ENCODE peak calls at places on chromosomes 16 and 17, in nine cellular contexts. F, Z, C, K, T, J, N, H and G are unnamed samples.
A peak's percentile ranks its signal among the peaks of the same experiment; 100 is the strongest.

GRCh38 chr16:10501016-10501607 is 79.3 kb downstream of the EMP2 start:
- DNase-seq in J (no peak), H (no peak), Z (no peak), F (peak; percentile 55), N (no peak), T (no peak), C (no peak), K (no peak), G (no peak)

GRCh38 chr16:12573730-12574383 is 229.8 kb downstream of the CPPED1 start:
- DNase-seq in F (peak; percentile 37), J (peak; percentile 38), K (no peak), N (peak; percentile 79), Z (peak; percentile 46), H (peak; percentile 82), T (peak; percentile 87), C (no peak), G (no peak)

GRCh38 chr16:68257906-68258800 is 6.2 kb upstream of the SLC7A6 start:
- DNase-seq in N (no peak), Z (no peak), H (no peak), T (peak; percentile 80), F (no peak), C (no peak), K (no peak), J (peak; percentile 54), G (peak; percentile 81)

GRCh38 chr16:50721549-50722409 is 20.1 kb upstream of the CYLD start:
- DNase-seq in J (peak; percentile 75), Z (no peak), N (no peak), H (no peak), F (no peak), K (no peak), C (no peak), T (no peak), G (no peak)

GRCh38 chr16:72783716-72784320 is 264.1 kb downstream of the ZFHX3 start:
- DNase-seq in J (no peak), C (no peak), N (no peak), K (no peak), H (no peak), T (no peak), F (peak; percentile 3), Z (no peak), G (no peak)

GRCh38 chr17:46000757-46001156 is 1.7 kb downstream of the STH start:
- DNase-seq in F (no peak), N (no peak), C (no peak), J (no peak), T (no peak), Z (no peak), K (no peak), H (no peak), G (no peak)

GRCh38 chr16:84357191-84357651 is 11.1 kb upstream of the ATP2C2 start:
- DNase-seq in K (no peak), N (no peak), F (no peak), H (no peak), C (no peak), J (peak; percentile 93), Z (no peak), T (peak; percentile 49), G (no peak)

GRCh38 chr17:10144976-10145375 is 53.4 kb downstream of the GAS7 start:
- DNase-seq in Z (no peak), F (no peak), T (no peak), H (no peak), K (no peak), N (no peak), C (no peak), J (no peak), G (no peak)

GRCh38 chr16:4519274-4520058 is 19.1 kb downstream of the CDIP1 start:
- DNase-seq in K (no peak), F (no peak), N (no peak), C (no peak), H (no peak), J (no peak), T (no peak), Z (no peak), G (no peak)

GRCh38 chr17:62713096-62713870 is 85.8 kb downstream of the MRC2 start:
- DNase-seq in K (no peak), N (no peak), Z (no peak), J (no peak), H (no peak), T (no peak), C (no peak), F (no peak), G (no peak)

GRCh38 chr17:62714016-62714777 is 86.7 kb downstream of the MRC2 start:
- DNase-seq in N (no peak), F (no peak), C (no peak), Z (no peak), J (no peak), K (no peak), H (no peak), T (no peak), G (no peak)

GRCh38 chr17:62715882-62716390 is 88.5 kb downstream of the MRC2 start:
- DNase-seq in H (no peak), C (no peak), F (no peak), K (no peak), T (no peak), J (no peak), N (no peak), Z (no peak), G (no peak)

GRCh38 chr17:62708587-62708986 is 81.1 kb downstream of the MRC2 start:
- DNase-seq in J (no peak), F (no peak), C (no peak), K (no peak), T (no peak), N (no peak), H (no peak), Z (no peak), G (no peak)

GRCh38 chr17:62712011-62712615 is 84.6 kb downstream of the MRC2 start:
- DNase-seq in Z (no peak), J (no peak), T (no peak), N (no peak), H (no peak), C (no peak), K (no peak), F (no peak), G (no peak)
- H3K4me3 ChIP-seq in Z (no peak overlapping the region), J (no peak overlapping the region), T (no peak overlapping the region), N (no peak overlapping the region), H (no peak overlapping the region), C (no peak overlapping the region), K (no peak overlapping the region), F (no peak overlapping the region), G (no peak overlapping the region)

GRCh38 chr16:63787014-63787413 is 1334.8 kb downstream of the CDH11 start:
- DNase-seq in H (no peak), C (no peak), F (no peak), N (no peak), Z (no peak), J (no peak), T (no peak), K (no peak), G (no peak)
- H3K4me3 ChIP-seq in H (no peak overlapping the region), C (no peak overlapping the region), F (no peak overlapping the region), N (no peak overlapping the region), Z (no peak overlapping the region), J (no peak overlapping the region), T (no peak overlapping the region), K (no peak overlapping the region), G (no peak overlapping the region)

GRCh38 chr16:56936491-56936890 is 4.5 kb downstream of the HERPUD1 start:
- DNase-seq in N (no peak), T (no peak), F (no peak), J (no peak), K (peak; percentile 45), Z (peak; percentile 60), H (no peak), C (no peak), G (no peak)

GRCh38 chr16:56933266-56933619 is 1.3 kb downstream of the HERPUD1 start:
- DNase-seq in K (no peak), T (no peak), F (no peak), H (no peak), J (no peak), N (no peak), C (no peak), Z (no peak), G (no peak)

GRCh38 chr16:56936950-56937349 is 5.0 kb downstream of the HERPUD1 start:
- DNase-seq in J (no peak), H (no peak), C (no peak), K (no peak), Z (no peak), N (no peak), T (no peak), F (no peak), G (no peak)

GRCh38 chr16:56933828-56934598 is 2.1 kb downstream of the HERPUD1 start:
- DNase-seq in K (no peak), Z (no peak), H (no peak), F (no peak), J (no peak), T (no peak), C (no peak), N (no peak), G (no peak)

DNA sequence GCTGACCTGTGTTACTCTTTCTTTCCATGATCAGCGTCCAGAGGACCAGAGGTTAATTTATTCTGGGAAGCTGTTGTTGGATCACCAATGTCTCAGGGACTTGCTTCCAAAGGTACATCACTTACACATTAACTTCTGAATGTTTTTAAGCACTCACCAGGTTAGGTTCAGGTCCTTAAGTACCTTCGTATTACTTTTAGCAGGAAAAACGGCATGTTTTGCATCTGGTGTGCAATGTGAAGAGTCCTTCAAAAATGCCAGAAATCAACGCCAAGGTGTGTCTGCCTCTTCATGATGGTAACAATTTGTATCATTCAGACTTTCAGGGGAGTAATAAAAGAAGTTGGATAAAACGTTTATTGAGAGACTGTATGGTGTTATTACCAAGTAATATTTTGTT is 3.3 kb downstream of the HERPUD1 start:
- DNase-seq in K (no peak), C (no peak), H (no peak), T (no peak), N (no peak), J (no peak), Z (no peak), F (no peak), G (no peak)
- H3K4me3 ChIP-seq in K (peak overlapping the region; percentile 91), C (peak overlapping the region; percentile 96), H (peak overlapping the region; percentile 84), T (no peak overlapping the region), N (peak overlapping the region; percentile 98), J (no peak overlapping the region), Z (peak overlapping the region; percentile 94), F (peak overlapping the region; percentile 94), G (no peak overlapping the region)

DNA sequence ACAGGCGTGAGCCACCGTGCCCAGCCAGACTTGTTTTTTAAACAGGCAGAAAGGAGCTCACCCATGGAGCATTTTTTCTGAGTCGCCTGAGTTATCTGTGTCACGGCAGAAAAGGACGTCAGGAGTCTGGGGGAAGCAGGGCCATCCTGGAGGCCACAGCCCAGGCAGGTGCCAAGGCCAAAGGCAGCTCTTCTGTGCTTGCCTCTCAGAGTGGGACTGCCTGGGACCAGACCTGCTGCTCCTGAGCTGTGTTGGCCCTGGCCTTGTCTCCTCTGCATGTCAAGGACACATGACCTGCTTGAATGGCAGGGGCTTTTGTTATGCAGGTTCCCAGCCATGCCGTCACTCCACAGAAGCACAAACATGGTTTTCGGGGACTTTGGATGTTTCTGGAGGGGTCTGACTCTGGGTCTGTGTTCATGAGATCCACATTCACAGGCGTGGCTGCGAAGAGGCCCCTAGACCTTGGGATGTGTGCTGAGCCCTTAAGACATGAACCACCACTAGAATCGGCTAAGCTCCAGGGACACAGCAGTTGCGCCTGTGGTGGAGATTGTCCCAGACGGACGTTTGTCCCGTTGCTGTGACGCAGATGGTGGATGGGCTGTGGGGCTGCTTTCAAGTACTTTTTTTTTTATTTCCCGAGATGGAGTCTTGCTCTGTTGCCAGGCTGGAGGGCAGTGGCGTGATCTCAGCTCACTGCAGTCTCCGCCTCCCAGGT is 33.8 kb downstream of the FOXK2 start:
- DNase-seq in T (no peak), Z (no peak), N (no peak), F (no peak), J (no peak), K (no peak), H (no peak), C (no peak), G (no peak)
- H3K4me3 ChIP-seq in T (no peak overlapping the region), Z (no peak overlapping the region), N (no peak overlapping the region), F (no peak overlapping the region), J (no peak overlapping the region), K (no peak overlapping the region), H (no peak overlapping the region), C (no peak overlapping the region), G (no peak overlapping the region)